ENCODE peak calls at places on chromosomes 11 and 22, in four cellular contexts. I is Caco-2; E is stimulated activated CD8-positive, alpha-beta memory T cell treated with anti-CD3 and anti-CD28 coated beads, Interleukin-7, amount 100 ng/mL, for 1 hour; W is MCF 10A. N is an unnamed sample.

GRCh38 chr11:66454828-66455227 is 11.9 kb upstream of the PELI3 start:
- DNase-seq in I (no peak), E (no peak), W (no peak), N (no peak)

GRCh38 chr11:75342966-75343870 is 8.2 kb downstream of the ARRB1 start:
- DNase-seq in I (peak), E (no peak), W (no peak), N (no peak)

GRCh38 chr22:44576311-44577260 is 78.6 kb upstream of the RTL6 start:
- DNase-seq in I (no peak), E (no peak), W (no peak), N (no peak)

GRCh38 chr22:49734390-49734789 is 93.3 kb downstream of the BRD1 start:
- DNase-seq in I (no peak), E (no peak), W (no peak), N (no peak)

GRCh38 chr11:9362393-9362863 is 22.0 kb upstream of the IPO7 start:
- DNase-seq in I (no peak), E (no peak), W (no peak), N (no peak)

GRCh38 chr22:49845666-49846459 is 7.8 kb upstream of the ZBED4 start:
- DNase-seq in I (no peak), E (no peak), W (no peak), N (no peak)

GRCh38 chr22:39598017-39598965 is 27.7 kb downstream of the CACNA1I start:
- DNase-seq in I (peak), E (peak), W (peak), N (no peak)

GRCh38 chr11:76629133-76629852 is 41.3 kb downstream of the LRRC32 start:
- DNase-seq in I (no peak), E (no peak), W (no peak), N (peak)

GRCh38 chr11:17730608-17731462 is 3.7 kb upstream of the KCNC1 start:
- DNase-seq in I (peak), E (peak), W (peak), N (no peak)

GRCh38 chr11:67370351-67371076 is 2.9 kb downstream of the CLCF1 start:
- DNase-seq in I (no peak), E (no peak), W (no peak), N (peak)

GRCh38 chr11:20547411-20547810 is 52.0 kb upstream of the SLC6A5 start:
- DNase-seq in I (no peak), E (no peak), W (no peak), N (no peak)

GRCh38 chr22:46501701-46502100 is 35.7 kb downstream of the CELSR1 start:
- DNase-seq in I (no peak), E (no peak), W (peak), N (no peak)

GRCh38 chr11:9527481-9528140 is 45.9 kb upstream of the WEE1 start:
- DNase-seq in I (no peak), E (no peak), W (peak), N (no peak)